ENCODE peak calls at places on chromosome 15, in six cellular contexts. R, L, Z, C, Q and D are unnamed samples.

GRCh38 chr15:60374628-60375081 is 23.1 kb downstream of the ANXA2 start:
- DNase-seq in Q (peak; percentile 83), Z (no peak), L (no peak), R (peak; percentile 77), C (peak; percentile 98), D (no peak)

GRCh38 chr15:101697488-101697887 is 26.8 kb downstream of the TARS3 start:
- DNase-seq in R (no peak), C (no peak), L (no peak), Q (no peak), Z (no peak), D (no peak)

GRCh38 chr15:101446527-101447167 is 42.9 kb downstream of the PCSK6 start:
- DNase-seq in L (no peak), Q (no peak), R (peak; percentile 18), C (no peak), Z (no peak), D (no peak)

GRCh38 chr15:41944313-41944940 is 27.9 kb downstream of the EHD4 start:
- DNase-seq in Z (no peak), R (no peak), Q (peak; percentile 73), C (peak; percentile 82), L (no peak), D (no peak)

GRCh38 chr15:101165905-101166471 is 85.9 kb downstream of the CHSY1 start:
- DNase-seq in C (no peak), Z (no peak), L (no peak), R (no peak), Q (no peak), D (no peak)

GRCh38 chr15:66515901-66516322 is 10.8 kb downstream of the ZWILCH start:
- DNase-seq in Z (no peak), Q (no peak), C (peak; percentile 35), L (no peak), R (no peak), D (no peak)

GRCh38 chr15:81239190-81239589 is 42.5 kb downstream of the IL16 start:
- DNase-seq in Q (no peak), L (no peak), Z (no peak), R (no peak), C (no peak), D (no peak)

GRCh38 chr15:64513823-64514222 is 53.4 kb downstream of the ZNF609 start:
- DNase-seq in Z (no peak), R (no peak), L (no peak), C (no peak), Q (no peak), D (no peak)

GRCh38 chr15:76840830-76841460 is 64.2 kb downstream of the SCAPER start:
- DNase-seq in Q (no peak), C (peak; percentile 51), R (no peak), Z (no peak), L (peak; percentile 4), D (no peak)

GRCh38 chr15:90143176-90143655 is 40.9 kb upstream of the IDH2 start:
- DNase-seq in L (peak; percentile 90), Z (peak; percentile 89), R (peak; percentile 89), Q (peak; percentile 50), C (peak; percentile 60), D (peak; percentile 85)

GRCh38 chr15:100314809-100315400 is 26.9 kb downstream of the ADAMTS17 start:
- DNase-seq in Q (no peak), Z (no peak), L (no peak), C (no peak), R (no peak), D (no peak)

GRCh38 chr15:89016549-89017041 is 71.7 kb upstream of the ABHD2 start:
- DNase-seq in Z (no peak), R (no peak), C (peak; percentile 13), Q (peak; percentile 86), L (no peak), D (no peak)

GRCh38 chr15:45637552-45638033 is 2.8 kb downstream of the SQOR start:
- DNase-seq in Q (no peak), L (peak; percentile 84), C (peak; percentile 91), R (peak; percentile 76), Z (no peak), D (peak; percentile 71)

GRCh38 chr15:57038040-57038439 is 119.6 kb downstream of the TCF12 start:
- DNase-seq in R (no peak), Z (no peak), C (no peak), Q (no peak), L (no peak), D (no peak)

GRCh38 chr15:98548172-98548971 is 100.0 kb upstream of the IGF1R start:
- DNase-seq in Z (peak; percentile 93), L (peak; percentile 42), C (peak; percentile 53), R (peak; percentile 44), Q (peak; percentile 33), D (peak; percentile 56)
- H3K4me3 ChIP-seq in Z (peak overlapping the region; percentile 46), L (peak overlapping the region; percentile 34), C (peak overlapping the region; percentile 7), R (peak overlapping the region; percentile 54), Q (peak overlapping the region; percentile 60), D (peak overlapping the region; percentile 28)

GRCh38 chr15:39273805-39274411 is 307.0 kb upstream of the THBS1 start:
- DNase-seq in C (peak; percentile 76), Q (peak; percentile 46), Z (no peak), R (peak; percentile 84), L (no peak), D (no peak)
- TF ChIP-seq POLR2AphosphoS5 in C (no peak), Q (no peak), Z (no peak), R (peak; percentile 77), L (no peak), D (no peak)

GRCh38 chr15:70112018-70112395 is 14.3 kb upstream of the TLE3 start:
- DNase-seq in C (no peak), L (no peak), R (no peak), Q (no peak), Z (no peak), D (no peak)
- H3K4me3 ChIP-seq in C (no peak overlapping the region), L (no peak overlapping the region), R (no peak overlapping the region), Q (peak overlapping the region; percentile 8), Z (no peak overlapping the region), D (no peak overlapping the region)

DNA sequence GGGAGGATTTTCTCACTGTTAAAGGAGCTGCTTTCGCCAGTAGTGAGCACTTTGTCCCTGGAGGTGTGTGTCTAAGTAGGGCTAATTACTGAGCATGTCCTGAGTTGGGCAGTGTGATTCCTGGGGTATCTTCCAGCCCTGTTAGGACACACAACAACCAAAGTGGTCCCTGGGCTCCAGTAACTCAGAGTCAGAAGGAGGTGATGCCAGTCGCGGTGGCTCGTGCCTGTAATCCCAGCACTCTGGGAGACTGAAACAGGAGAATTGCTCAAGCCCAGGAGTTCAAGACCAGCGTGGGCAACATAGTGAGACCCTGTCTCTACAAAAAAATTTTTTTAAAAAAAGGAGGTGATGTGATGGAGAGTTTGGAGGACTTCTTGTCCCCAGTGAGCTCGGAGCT is 37.5 kb downstream of the PML start:
- DNase-seq in C (no peak), R (no peak), Z (no peak), Q (no peak), L (no peak), D (no peak)
- TF ChIP-seq POLR2AphosphoS5 in C (no peak), R (no peak), Z (no peak), Q (no peak), L (no peak), D (no peak)

DNA sequence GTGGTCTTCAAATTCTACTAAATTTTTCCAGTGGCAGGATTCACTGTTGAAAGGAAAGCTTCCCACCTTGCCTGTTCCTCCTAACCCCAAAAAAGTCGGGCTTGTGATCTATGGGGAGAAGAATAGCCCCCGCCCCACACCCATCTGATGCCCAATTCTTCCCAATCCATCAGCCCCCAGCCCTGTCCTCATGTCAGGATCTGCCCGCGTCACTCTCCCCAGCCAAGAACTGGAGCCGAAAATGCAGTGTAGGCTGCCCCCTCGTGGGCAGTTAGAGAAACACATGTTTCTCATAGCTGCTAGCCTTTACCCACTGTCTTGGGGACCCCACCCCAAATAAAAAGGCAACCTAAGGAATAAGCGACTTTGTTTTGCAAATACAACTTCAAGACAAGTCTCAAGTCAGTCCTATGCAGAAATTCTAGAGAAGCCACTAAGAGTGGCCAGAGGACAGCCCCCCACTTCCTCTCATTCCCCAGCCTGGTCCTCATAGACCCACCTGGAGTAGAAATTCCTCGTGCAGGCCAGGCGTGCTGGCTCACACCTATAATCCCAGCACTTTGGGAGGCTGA is 13.0 kb upstream of the CSK start:
- DNase-seq in R (peak; percentile 75), L (peak; percentile 66), Z (peak; percentile 90), C (peak; percentile 58), Q (peak; percentile 57), D (peak; percentile 66)
- H3K4me3 ChIP-seq in R (no peak overlapping the region), L (no peak overlapping the region), Z (no peak overlapping the region), C (no peak overlapping the region), Q (peak overlapping the region; percentile 3), D (no peak overlapping the region)

DNA sequence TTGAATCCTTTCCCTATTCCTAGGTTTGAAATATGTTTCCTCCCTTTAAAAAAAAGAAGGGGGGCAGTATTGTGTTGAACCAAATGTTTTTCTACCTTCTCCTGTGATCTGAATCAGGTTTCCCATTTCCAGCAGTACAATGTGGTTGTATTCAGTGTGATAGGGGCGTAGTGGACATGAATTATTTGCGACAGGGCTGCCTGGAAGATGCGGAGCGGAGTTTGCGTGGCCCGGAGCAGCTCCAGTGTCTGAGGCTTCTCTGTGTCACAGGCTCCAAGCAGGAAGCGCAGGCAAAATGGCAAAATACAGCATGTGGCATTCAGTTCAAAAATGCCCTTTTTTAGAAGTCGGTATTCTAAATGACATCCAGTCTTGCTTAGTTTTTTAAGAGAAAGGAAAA is 154.4 kb downstream of the PGPEP1L start:
- DNase-seq in Q (peak; percentile 85), L (peak; percentile 91), Z (peak; percentile 90), R (peak; percentile 90), C (peak; percentile 97), D (peak; percentile 95)
- TF ChIP-seq POLR2AphosphoS5 in Q (peak; percentile 59), L (peak; percentile 50), Z (no peak), R (peak; percentile 73), C (no peak), D (peak; percentile 83)

DNA sequence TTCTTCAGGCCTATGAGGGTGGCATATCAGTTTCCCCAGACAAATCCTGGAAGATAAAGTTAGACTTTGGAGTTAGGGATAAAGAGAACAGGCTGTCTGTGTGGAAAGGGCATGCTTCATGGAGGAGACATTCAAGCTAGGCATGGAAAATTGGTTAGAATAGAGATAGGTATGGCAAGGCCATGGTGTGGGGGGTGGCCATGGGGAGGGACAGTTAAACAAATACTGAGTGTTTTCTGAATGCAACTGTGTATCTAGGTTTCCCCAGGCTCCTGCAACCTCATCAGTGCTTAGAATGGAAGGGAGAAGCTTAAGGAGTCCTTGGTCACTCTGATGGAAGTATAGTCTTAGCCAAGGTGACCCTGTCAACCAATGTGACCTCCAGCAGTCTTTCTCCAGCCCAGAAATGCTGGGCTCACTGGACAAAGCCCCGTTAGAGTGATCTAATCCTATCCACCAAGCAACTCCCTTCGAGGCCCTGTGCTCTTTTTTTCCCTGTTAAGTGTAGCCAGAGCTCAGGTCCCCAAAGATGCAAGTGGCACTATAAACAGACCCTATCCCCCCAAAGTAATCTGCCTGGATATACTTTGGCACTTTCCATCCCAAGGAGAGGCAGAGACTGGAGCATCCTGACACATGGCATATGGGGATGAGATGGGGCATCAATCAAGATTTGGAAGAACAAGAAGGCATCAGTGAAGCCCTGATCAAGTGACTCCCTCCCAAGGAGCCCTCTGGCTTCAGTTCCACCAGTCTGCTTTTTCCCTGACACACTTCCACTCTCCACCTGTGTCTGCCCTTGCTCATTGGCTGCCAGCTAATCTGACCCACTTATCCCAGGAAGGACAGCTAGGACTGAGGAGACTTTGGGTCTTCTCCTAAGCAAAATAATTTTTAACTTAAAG is 5.6 kb upstream of the PKM start:
- DNase-seq in L (no peak), C (no peak), R (no peak), Q (no peak), Z (no peak), D (no peak)
- H3K4me3 ChIP-seq in L (peak overlapping the region; percentile 27), C (no peak overlapping the region), R (no peak overlapping the region), Q (peak overlapping the region; percentile 25), Z (no peak overlapping the region), D (no peak overlapping the region)